ENCODE peak calls at places on chromosome 12, in five cellular contexts. F is K562, S is SK-N-SH, C is HepG2, L is GM12878. G is an unnamed sample.

GRCh38 chr12:4810219-4810671 is 90.0 kb downstream of the GALNT8 start:
- DNase-seq in F (no peak), S (no peak), C (no peak), L (no peak), G (no peak)

GRCh38 chr12:68894276-68894855 is 38.6 kb downstream of the CPM start:
- DNase-seq in F (no peak), S (no peak), C (no peak), L (no peak), G (no peak)

GRCh38 chr12:75550401-75550851 is 39.0 kb upstream of the KRR1 start:
- DNase-seq in F (no peak), S (no peak), C (no peak), L (no peak), G (no peak)

GRCh38 chr12:49367381-49368239 is at the start of gene SPATS2:
- DNase-seq in F (no peak), S (no peak), C (no peak), L (no peak), G (no peak)

GRCh38 chr12:47752552-47752951 is 6.1 kb downstream of the RAPGEF3 start:
- DNase-seq in F (no peak), S (no peak), C (no peak), L (no peak), G (no peak)

GRCh38 chr12:7695159-7695930 is at the start of gene GDF3:
- DNase-seq in F (no peak), S (no peak), C (no peak), L (no peak), G (no peak)

GRCh38 chr12:115135800-115136211 is 451.8 kb upstream of the TBX3 start:
- DNase-seq in F (no peak), S (no peak), C (no peak), L (no peak), G (no peak)

GRCh38 chr12:130194154-130194553 is 31.9 kb downstream of the FZD10 start:
- DNase-seq in F (no peak), S (no peak), C (no peak), L (no peak), G (no peak)

GRCh38 chr12:89448951-89449371 is 75.6 kb downstream of the GALNT4 start:
- DNase-seq in F (no peak), S (no peak), C (no peak), L (no peak), G (no peak)

GRCh38 chr12:94707892-94708291 is 57.5 kb upstream of the TMCC3 start:
- DNase-seq in F (no peak), S (no peak), C (no peak), L (no peak), G (no peak)

GRCh38 chr12:70365398-70365647 is 767 bp upstream of the KCNMB4 start:
- DNase-seq in F (no peak), S (no peak), C (no peak), L (no peak), G (no peak)

GRCh38 chr12:115337693-115338543 is 653.9 kb upstream of the TBX3 start:
- DNase-seq in F (no peak), S (no peak), C (peak), L (no peak), G (no peak)

GRCh38 chr12:54560374-54560858 is 11.0 kb downstream of the PDE1B start:
- DNase-seq in F (peak), S (peak), C (no peak), L (peak), G (no peak)

GRCh38 chr12:89225808-89226368 is 126.4 kb downstream of the DUSP6 start:
- DNase-seq in F (no peak), S (no peak), C (no peak), L (no peak), G (no peak)

GRCh38 chr12:24562761-24563392 is 386.0 kb downstream of the BCAT1 start:
- DNase-seq in F (no peak), S (peak), C (no peak), L (no peak), G (peak)

GRCh38 chr12:53347905-53348304 is 11.8 kb upstream of the SP7 start:
- DNase-seq in F (no peak), S (no peak), C (no peak), L (no peak), G (no peak)

GRCh38 chr12:53355121-53355520 is 19.0 kb upstream of the SP7 start:
- DNase-seq in F (peak), S (no peak), C (no peak), L (no peak), G (no peak)

DNA sequence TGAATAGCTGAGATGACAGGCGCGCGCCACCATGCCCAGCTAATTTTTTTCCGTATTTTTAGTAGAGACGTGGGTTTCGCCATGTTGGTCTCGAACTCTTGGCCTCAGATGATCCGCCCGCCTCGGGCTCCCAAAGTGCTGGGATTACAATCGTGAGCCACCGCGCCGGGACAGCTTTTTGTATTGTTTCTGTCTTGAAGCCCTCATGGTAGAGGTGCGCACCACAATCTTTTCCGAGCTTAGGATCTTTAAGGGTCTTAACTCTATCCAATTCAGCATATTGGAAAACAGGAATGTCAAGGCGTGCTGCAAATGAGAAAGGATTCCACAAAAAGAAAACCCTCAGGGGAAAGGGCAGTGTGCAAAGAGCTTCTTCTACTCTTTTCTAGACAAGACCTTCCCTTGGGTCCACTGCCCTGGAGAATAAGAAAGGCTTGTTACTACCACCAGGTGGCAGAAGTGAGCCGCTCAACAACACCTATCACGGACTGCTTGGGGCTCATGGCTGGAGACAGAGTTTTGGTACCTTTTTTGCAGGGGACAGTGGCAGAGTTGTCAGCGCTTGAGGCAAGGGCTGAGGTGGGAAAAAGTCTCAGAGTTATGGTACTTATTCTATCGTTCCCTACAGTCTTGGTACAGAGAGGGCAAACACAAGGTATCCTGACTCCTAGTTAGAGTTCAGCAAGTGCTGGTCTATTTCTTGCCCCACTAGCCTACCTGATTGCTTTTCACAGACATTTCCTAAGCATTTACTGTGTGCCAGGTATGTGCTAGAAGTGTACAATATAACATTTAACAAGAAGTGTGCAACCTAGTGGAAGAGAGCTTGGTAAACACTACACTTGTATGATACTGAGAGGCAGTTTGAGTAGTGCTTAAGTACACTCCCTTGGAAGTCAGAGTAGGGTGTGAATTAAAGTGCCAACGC is 16.4 kb upstream of the SP7 start:
- DNase-seq in F (peak), S (peak), C (peak), L (peak), G (peak)
- TF ChIP-seq FOXM1 in F (no peak), S (no peak), C (no peak), L (peak), G (no peak)

GRCh38 chr12:132524405-132524804 is 34.5 kb downstream of the FBRSL1 start:
- DNase-seq in F (no peak), S (no peak), C (no peak), L (no peak), G (no peak)
- TF ChIP-seq FOXM1 in F (no peak), S (no peak), C (no peak), L (no peak), G (no peak)

GRCh38 chr12:74169607-74170006 is 368.0 kb upstream of the ATXN7L3B start:
- DNase-seq in F (no peak), S (no peak), C (no peak), L (no peak), G (no peak)

GRCh38 chr12:74170645-74171477 is 366.8 kb upstream of the ATXN7L3B start:
- DNase-seq in F (peak), S (no peak), C (no peak), L (no peak), G (no peak)

GRCh38 chr12:74171478-74171909 is 366.1 kb upstream of the ATXN7L3B start:
- DNase-seq in F (peak), S (no peak), C (no peak), L (no peak), G (no peak)

DNA sequence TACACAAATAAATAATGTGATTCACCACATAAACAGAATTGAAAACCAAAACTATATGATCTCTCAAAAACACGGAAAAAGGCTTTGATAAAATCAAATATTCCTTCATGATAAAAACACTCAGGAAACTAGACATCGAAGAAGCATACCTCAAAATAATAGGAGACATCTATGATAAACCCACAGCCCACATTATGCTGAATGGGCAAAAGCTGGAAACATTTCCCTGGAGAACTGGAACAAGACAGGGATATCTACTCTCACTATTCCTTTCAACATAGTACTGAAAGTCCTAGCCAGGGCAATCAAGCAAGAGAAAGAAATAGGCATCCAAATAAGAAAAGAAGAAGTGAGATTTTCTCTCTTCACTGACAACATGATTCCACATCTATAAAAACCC is 371.5 kb upstream of the ATXN7L3B start:
- DNase-seq in F (no peak), S (no peak), C (no peak), L (no peak), G (no peak)
- TF ChIP-seq FOXM1 in F (no peak), S (no peak), C (no peak), L (no peak), G (no peak)

GRCh38 chr12:120856980-120857379 is 47.2 kb downstream of the SPPL3 start:
- DNase-seq in F (no peak), S (no peak), C (no peak), L (no peak), G (no peak)
- TF ChIP-seq FOXM1 in F (no peak), S (no peak), C (no peak), L (no peak), G (no peak)

DNA sequence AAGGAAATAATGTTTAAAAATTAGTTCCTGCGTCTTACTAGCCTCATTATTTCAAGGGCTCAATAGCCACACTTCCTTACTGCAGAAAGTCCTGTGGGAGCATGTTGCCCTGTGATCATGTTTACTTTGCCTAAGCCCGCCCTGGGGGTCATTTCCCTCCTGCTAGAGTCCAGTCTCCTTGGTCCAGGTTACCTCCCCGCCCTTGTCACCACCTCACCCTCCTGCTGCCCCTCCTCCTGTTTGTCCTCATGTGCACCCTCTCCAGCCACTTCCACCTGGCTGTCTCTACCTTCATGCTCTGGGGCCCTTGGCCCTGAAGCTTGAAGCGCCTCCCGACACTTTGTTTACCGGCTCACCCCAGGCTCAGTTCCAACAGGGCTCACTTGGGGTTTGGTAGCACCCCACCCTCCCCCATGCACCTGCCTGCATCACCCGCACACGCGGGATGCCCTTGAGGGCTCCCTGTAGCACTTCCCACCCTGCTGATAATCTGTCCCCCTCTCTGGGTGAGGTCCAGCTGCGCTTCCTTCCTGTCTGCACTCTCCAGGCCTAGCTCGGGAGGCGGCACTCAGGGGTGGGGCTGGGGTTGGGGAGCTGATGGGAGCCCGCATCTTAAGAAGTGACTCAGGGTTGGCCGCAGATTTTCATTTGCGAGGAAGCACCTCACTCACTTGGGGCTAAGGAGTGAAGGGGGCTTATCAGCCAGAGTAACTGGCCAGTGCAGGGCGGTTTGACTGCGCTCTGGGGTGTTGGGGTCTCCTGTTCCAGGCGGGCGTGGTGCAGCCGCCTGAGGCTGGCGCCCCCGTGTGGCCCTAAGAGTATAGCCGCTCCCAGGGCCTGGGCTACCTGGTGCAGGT is 40.1 kb downstream of the SMIM41 start:
- DNase-seq in F (peak), S (peak), C (peak), L (no peak), G (peak)
- TF ChIP-seq FOXM1 in F (no peak), S (no peak), C (no peak), L (no peak), G (no peak)

GRCh38 chr12:84136862-84137367 is 775.7 kb downstream of the SLC6A15 start:
- DNase-seq in F (no peak), S (peak), C (no peak), L (no peak), G (no peak)
- TF ChIP-seq FOXM1 in F (no peak), S (no peak), C (no peak), L (no peak), G (no peak)

DNA sequence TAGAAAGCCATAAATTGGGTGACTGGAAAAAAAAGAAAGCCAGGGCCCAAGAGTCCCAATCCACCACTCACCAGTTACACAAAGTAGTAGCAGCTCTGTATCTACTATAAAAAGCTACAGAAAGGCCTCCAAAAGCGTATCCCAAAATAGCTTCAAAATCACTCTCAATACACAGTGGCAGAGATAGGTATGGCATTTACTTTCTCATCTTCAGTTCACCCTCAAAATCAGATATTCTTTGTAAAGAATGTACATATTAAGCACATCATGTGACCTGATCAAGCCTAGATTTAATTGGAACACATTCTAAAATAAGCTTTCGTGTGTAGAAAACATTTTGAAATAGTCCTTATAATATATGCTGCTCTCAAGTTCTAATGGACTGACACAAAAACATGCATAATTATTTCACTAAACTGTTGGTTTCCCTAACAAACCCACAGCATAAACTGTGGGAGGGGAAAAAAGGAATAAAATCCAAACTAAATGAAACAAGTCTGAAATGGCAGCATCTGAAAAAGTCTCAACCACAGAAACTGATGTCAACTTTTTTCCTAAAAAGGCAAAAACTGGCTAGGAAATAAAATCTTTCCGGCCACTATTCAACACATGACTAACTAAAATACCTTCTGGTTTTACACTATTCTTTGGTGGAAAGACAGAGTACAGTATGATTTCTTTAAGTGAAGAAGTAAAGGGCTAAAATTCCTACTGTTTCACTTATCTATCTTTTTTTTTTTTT is 25.9 kb downstream of the UBE2N start:
- DNase-seq in F (no peak), S (no peak), C (no peak), L (no peak), G (no peak)
- TF ChIP-seq FOXM1 in F (no peak), S (no peak), C (no peak), L (peak), G (no peak)

G was measured in HEK293T.